ENCODE peak calls at places on chromosomes 5 and 9, in six cellular contexts. One of them, this sample, is unnamed.

GRCh38 chr9:83097633-83098032 is 34.7 kb upstream of the RASEF start:
- DNase-seq in HTR-8/SVneo: no peak
- DNase-seq in activated T-helper 9 cell treated with anti-CD3 and anti-CD28 coated beads, Interleukin-2, amount 50 U/mL, for 16 hours: no peak
- DNase-seq in A549: no peak
- DNase-seq in heart right ventricle: no peak
- DNase-seq in cardiac muscle cell: no peak
- DNase-seq in this sample: no peak

GRCh38 chr5:178404987-178405386 is 172.4 kb upstream of the PHYKPL start:
- DNase-seq in A549: no peak
- DNase-seq in activated T-helper 9 cell treated with anti-CD3 and anti-CD28 coated beads, Interleukin-2, amount 50 U/mL, for 16 hours: no peak
- DNase-seq in heart right ventricle: no peak
- DNase-seq in cardiac muscle cell: no peak
- DNase-seq in HTR-8/SVneo: no peak
- DNase-seq in this sample: no peak

GRCh38 chr9:36924071-36924470 is 110.0 kb downstream of the PAX5 start:
- DNase-seq in cardiac muscle cell: no peak
- DNase-seq in HTR-8/SVneo: peak
- DNase-seq in heart right ventricle: no peak
- DNase-seq in activated T-helper 9 cell treated with anti-CD3 and anti-CD28 coated beads, Interleukin-2, amount 50 U/mL, for 16 hours: no peak
- DNase-seq in A549: peak
- DNase-seq in this sample: no peak

GRCh38 chr5:79333852-79334557 is 98.1 kb downstream of the JMY start:
- DNase-seq in A549: no peak
- DNase-seq in HTR-8/SVneo: no peak
- DNase-seq in heart right ventricle: no peak
- DNase-seq in activated T-helper 9 cell treated with anti-CD3 and anti-CD28 coated beads, Interleukin-2, amount 50 U/mL, for 16 hours: no peak
- DNase-seq in cardiac muscle cell: no peak
- DNase-seq in this sample: no peak

GRCh38 chr5:167573274-167574127 is 717.9 kb upstream of the WWC1 start:
- DNase-seq in A549: no peak
- DNase-seq in activated T-helper 9 cell treated with anti-CD3 and anti-CD28 coated beads, Interleukin-2, amount 50 U/mL, for 16 hours: no peak
- DNase-seq in heart right ventricle: no peak
- DNase-seq in HTR-8/SVneo: peak
- DNase-seq in cardiac muscle cell: peak
- DNase-seq in this sample: no peak

GRCh38 chr5:109693535-109694152 is 3.9 kb downstream of the MAN2A1 start:
- DNase-seq in cardiac muscle cell: no peak
- DNase-seq in A549: no peak
- DNase-seq in activated T-helper 9 cell treated with anti-CD3 and anti-CD28 coated beads, Interleukin-2, amount 50 U/mL, for 16 hours: no peak
- DNase-seq in HTR-8/SVneo: no peak
- DNase-seq in heart right ventricle: no peak
- DNase-seq in this sample: no peak

GRCh38 chr9:7216004-7216821 is 458.4 kb downstream of the KDM4C start:
- DNase-seq in heart right ventricle: no peak
- DNase-seq in A549: no peak
- DNase-seq in cardiac muscle cell: no peak
- DNase-seq in activated T-helper 9 cell treated with anti-CD3 and anti-CD28 coated beads, Interleukin-2, amount 50 U/mL, for 16 hours: peak
- DNase-seq in HTR-8/SVneo: no peak
- DNase-seq in this sample: no peak

GRCh38 chr9:82797539-82797938 is 265.4 kb downstream of the RASEF start:
- DNase-seq in A549: no peak
- DNase-seq in cardiac muscle cell: peak
- DNase-seq in activated T-helper 9 cell treated with anti-CD3 and anti-CD28 coated beads, Interleukin-2, amount 50 U/mL, for 16 hours: no peak
- DNase-seq in heart right ventricle: peak
- DNase-seq in HTR-8/SVneo: no peak
- DNase-seq in this sample: no peak

GRCh38 chr5:57836331-57836730 is 353.7 kb upstream of the ACTBL2 start:
- DNase-seq in HTR-8/SVneo: no peak
- DNase-seq in A549: no peak
- DNase-seq in cardiac muscle cell: no peak
- DNase-seq in activated T-helper 9 cell treated with anti-CD3 and anti-CD28 coated beads, Interleukin-2, amount 50 U/mL, for 16 hours: no peak
- DNase-seq in heart right ventricle: no peak
- DNase-seq in this sample: no peak

GRCh38 chr5:173775692-173776135 is 112.4 kb upstream of the CPEB4 start:
- DNase-seq in activated T-helper 9 cell treated with anti-CD3 and anti-CD28 coated beads, Interleukin-2, amount 50 U/mL, for 16 hours: no peak
- DNase-seq in HTR-8/SVneo: no peak
- DNase-seq in A549: no peak
- DNase-seq in heart right ventricle: no peak
- DNase-seq in cardiac muscle cell: no peak
- DNase-seq in this sample: no peak

GRCh38 chr5:58459276-58459859 is 518 bp downstream of the PLK2 start:
- DNase-seq in A549: peak
- DNase-seq in HTR-8/SVneo: no peak
- DNase-seq in activated T-helper 9 cell treated with anti-CD3 and anti-CD28 coated beads, Interleukin-2, amount 50 U/mL, for 16 hours: peak
- DNase-seq in cardiac muscle cell: peak
- DNase-seq in heart right ventricle: peak
- DNase-seq in this sample: no peak

GRCh38 chr9:83444110-83444509 is 94.1 kb downstream of the FRMD3 start:
- DNase-seq in activated T-helper 9 cell treated with anti-CD3 and anti-CD28 coated beads, Interleukin-2, amount 50 U/mL, for 16 hours: no peak
- DNase-seq in A549: no peak
- DNase-seq in HTR-8/SVneo: no peak
- DNase-seq in cardiac muscle cell: no peak
- DNase-seq in heart right ventricle: peak
- DNase-seq in this sample: no peak

GRCh38 chr9:136977223-136978072 is at the start of gene PTGDS:
- DNase-seq in A549: no peak
- DNase-seq in cardiac muscle cell: no peak
- DNase-seq in heart right ventricle: peak
- DNase-seq in activated T-helper 9 cell treated with anti-CD3 and anti-CD28 coated beads, Interleukin-2, amount 50 U/mL, for 16 hours: no peak
- DNase-seq in HTR-8/SVneo: no peak
- DNase-seq in this sample: no peak

GRCh38 chr5:164600166-164600715 is 1094.8 kb downstream of the MAT2B start:
- DNase-seq in cardiac muscle cell: no peak
- DNase-seq in A549: no peak
- DNase-seq in HTR-8/SVneo: peak
- DNase-seq in heart right ventricle: no peak
- DNase-seq in activated T-helper 9 cell treated with anti-CD3 and anti-CD28 coated beads, Interleukin-2, amount 50 U/mL, for 16 hours: no peak
- DNase-seq in this sample: no peak

GRCh38 chr9:109192732-109193361 is 25.8 kb upstream of the FRRS1L start:
- DNase-seq in A549: peak
- DNase-seq in HTR-8/SVneo: no peak
- DNase-seq in cardiac muscle cell: peak
- DNase-seq in activated T-helper 9 cell treated with anti-CD3 and anti-CD28 coated beads, Interleukin-2, amount 50 U/mL, for 16 hours: no peak
- DNase-seq in heart right ventricle: no peak
- DNase-seq in this sample: no peak